ENCODE peak calls at places on chromosome 14, in eight cellular contexts. One of them, this sample, is unnamed.

GRCh38 chr14:99570542-99571302 is 33.3 kb downstream of the CCDC85C start:
- DNase-seq in endothelial cell of umbilical vein: no peak
- DNase-seq in K562: no peak
- DNase-seq in HepG2: no peak
- DNase-seq in GM23338: peak
- DNase-seq in H1: no peak
- DNase-seq in GM12878: no peak
- DNase-seq in HCT116: no peak
- DNase-seq in this sample: no peak

GRCh38 chr14:65854215-65854614 is 441.7 kb downstream of the FUT8 start:
- DNase-seq in GM12878: no peak
- DNase-seq in endothelial cell of umbilical vein: no peak
- DNase-seq in HepG2: no peak
- DNase-seq in H1: no peak
- DNase-seq in HCT116: no peak
- DNase-seq in GM23338: no peak
- DNase-seq in K562: no peak
- DNase-seq in this sample: no peak

GRCh38 chr14:68172664-68173063 is 353.1 kb downstream of the RAD51B start:
- DNase-seq in endothelial cell of umbilical vein: peak
- DNase-seq in K562: no peak
- DNase-seq in GM23338: no peak
- DNase-seq in HCT116: peak
- DNase-seq in GM12878: peak
- DNase-seq in HepG2: peak
- DNase-seq in H1: no peak
- DNase-seq in this sample: no peak

GRCh38 chr14:99654235-99655000 is 9.5 kb downstream of the HHIPL1 start:
- DNase-seq in HepG2: no peak
- DNase-seq in HCT116: no peak
- DNase-seq in endothelial cell of umbilical vein: no peak
- DNase-seq in H1: no peak
- DNase-seq in GM12878: no peak
- DNase-seq in GM23338: peak
- DNase-seq in K562: no peak
- DNase-seq in this sample: no peak

GRCh38 chr14:24674204-24674970 is 40.4 kb upstream of the GZMB start:
- DNase-seq in HepG2: no peak
- DNase-seq in HCT116: no peak
- DNase-seq in K562: no peak
- DNase-seq in endothelial cell of umbilical vein: no peak
- DNase-seq in GM12878: no peak
- DNase-seq in H1: no peak
- DNase-seq in GM23338: no peak
- DNase-seq in this sample: no peak

GRCh38 chr14:42229976-42230375 is 623.3 kb downstream of the LRFN5 start:
- DNase-seq in HepG2: no peak
- DNase-seq in endothelial cell of umbilical vein: no peak
- DNase-seq in GM12878: no peak
- DNase-seq in HCT116: no peak
- DNase-seq in GM23338: no peak
- DNase-seq in H1: no peak
- DNase-seq in K562: no peak
- DNase-seq in this sample: no peak

GRCh38 chr14:24775919-24776318 is 141.9 kb upstream of the GZMB start:
- DNase-seq in endothelial cell of umbilical vein: no peak
- DNase-seq in GM23338: peak
- DNase-seq in K562: peak
- DNase-seq in HepG2: no peak
- DNase-seq in HCT116: no peak
- DNase-seq in H1: no peak
- DNase-seq in GM12878: no peak
- DNase-seq in this sample: no peak

GRCh38 chr14:65239897-65240296 is 137.6 kb upstream of the MAX start:
- DNase-seq in HCT116: no peak
- DNase-seq in GM23338: no peak
- DNase-seq in endothelial cell of umbilical vein: no peak
- DNase-seq in GM12878: no peak
- DNase-seq in H1: no peak
- DNase-seq in HepG2: no peak
- DNase-seq in K562: no peak
- DNase-seq in this sample: no peak

GRCh38 chr14:51478241-51478640 is 173.5 kb upstream of the FRMD6 start:
- DNase-seq in GM23338: no peak
- DNase-seq in HCT116: no peak
- DNase-seq in endothelial cell of umbilical vein: no peak
- DNase-seq in GM12878: no peak
- DNase-seq in H1: no peak
- DNase-seq in HepG2: no peak
- DNase-seq in K562: no peak
- DNase-seq in this sample: no peak

GRCh38 chr14:63474844-63475243 is 68.3 kb downstream of the PPP2R5E start:
- DNase-seq in GM23338: no peak
- DNase-seq in GM12878: no peak
- DNase-seq in H1: no peak
- DNase-seq in K562: peak
- DNase-seq in HCT116: no peak
- DNase-seq in HepG2: no peak
- DNase-seq in endothelial cell of umbilical vein: no peak
- DNase-seq in this sample: no peak

GRCh38 chr14:25381498-25381897 is 331.6 kb upstream of the STXBP6 start:
- DNase-seq in H1: no peak
- DNase-seq in K562: no peak
- DNase-seq in endothelial cell of umbilical vein: peak
- DNase-seq in HepG2: peak
- DNase-seq in GM12878: no peak
- DNase-seq in GM23338: peak
- DNase-seq in HCT116: no peak
- DNase-seq in this sample: no peak

GRCh38 chr14:32662234-32662633 is 276.4 kb upstream of the NPAS3 start:
- DNase-seq in K562: no peak
- DNase-seq in GM23338: no peak
- DNase-seq in H1: no peak
- DNase-seq in HepG2: no peak
- DNase-seq in GM12878: no peak
- DNase-seq in endothelial cell of umbilical vein: no peak
- DNase-seq in HCT116: no peak
- DNase-seq in this sample: no peak

GRCh38 chr14:66105819-66106218 is 380.4 kb upstream of the CCDC196 start:
- DNase-seq in GM23338: no peak
- DNase-seq in K562: no peak
- DNase-seq in H1: no peak
- DNase-seq in endothelial cell of umbilical vein: peak
- DNase-seq in GM12878: no peak
- DNase-seq in HCT116: no peak
- DNase-seq in HepG2: no peak
- DNase-seq in this sample: no peak

GRCh38 chr14:54976316-54976715 is 50.6 kb downstream of the WDHD1 start:
- DNase-seq in K562: no peak
- DNase-seq in HCT116: no peak
- DNase-seq in GM23338: no peak
- DNase-seq in H1: no peak
- DNase-seq in endothelial cell of umbilical vein: peak
- DNase-seq in HepG2: no peak
- DNase-seq in GM12878: no peak
- DNase-seq in this sample: no peak

GRCh38 chr14:32023540-32023939 is 53.6 kb upstream of the ARHGAP5 start:
- DNase-seq in endothelial cell of umbilical vein: no peak
- DNase-seq in HCT116: no peak
- DNase-seq in HepG2: no peak
- DNase-seq in GM12878: no peak
- DNase-seq in GM23338: no peak
- DNase-seq in K562: no peak
- DNase-seq in H1: no peak
- DNase-seq in this sample: no peak

GRCh38 chr14:33441633-33442032 is 503.0 kb downstream of the NPAS3 start:
- DNase-seq in GM23338: no peak
- DNase-seq in HCT116: no peak
- DNase-seq in endothelial cell of umbilical vein: no peak
- DNase-seq in H1: no peak
- DNase-seq in GM12878: no peak
- DNase-seq in K562: no peak
- DNase-seq in HepG2: no peak
- DNase-seq in this sample: no peak

DNA sequence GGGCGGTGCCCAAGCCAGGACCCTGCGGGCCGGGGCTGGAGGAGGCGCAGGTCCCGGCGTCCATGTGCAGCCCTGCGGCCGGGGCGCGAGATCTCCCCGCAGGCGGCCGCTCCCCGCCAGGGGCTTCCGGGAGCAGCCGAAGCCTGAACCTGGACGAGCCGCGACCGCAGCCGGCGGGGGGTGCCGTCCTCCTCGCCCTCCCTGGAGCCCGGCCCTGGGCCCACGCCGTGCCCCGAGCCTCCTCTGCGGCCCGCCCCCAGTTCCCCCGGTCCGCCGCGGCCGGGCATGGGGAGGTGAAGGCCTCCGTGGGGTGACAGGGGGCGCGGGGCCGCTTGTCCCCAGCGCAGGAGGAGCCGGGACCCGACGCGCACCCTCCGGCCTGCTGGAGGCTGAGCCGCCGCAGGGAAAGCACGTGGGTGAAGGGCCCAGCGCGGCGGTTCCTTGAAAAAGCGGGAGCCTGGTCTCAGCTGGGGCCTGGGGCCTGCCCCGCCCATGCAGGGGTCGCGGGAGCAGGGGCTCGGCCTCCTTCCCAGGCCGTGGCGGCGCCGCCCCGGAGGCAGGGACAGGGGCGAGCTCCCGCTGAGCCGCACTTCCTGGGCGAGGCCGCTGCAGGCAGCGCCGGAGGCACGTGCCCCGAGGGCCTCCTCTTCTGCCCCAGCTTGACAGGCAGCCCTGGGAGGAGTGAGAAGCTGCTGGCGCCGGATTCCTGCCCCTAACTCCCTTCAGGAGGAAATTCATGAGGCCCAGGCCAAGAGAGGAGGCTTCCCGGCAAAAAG is 55.6 kb upstream of the PPP2R5C start:
- DNase-seq in HepG2: no peak
- DNase-seq in GM12878: no peak
- DNase-seq in K562: no peak
- DNase-seq in HCT116: no peak
- DNase-seq in GM23338: peak
- DNase-seq in endothelial cell of umbilical vein: no peak
- DNase-seq in H1: peak
- DNase-seq in this sample: no peak
- TF ChIP-seq EZH2 in HepG2: no peak
- TF ChIP-seq EZH2 in GM12878: no peak
- TF ChIP-seq EZH2 in K562: no peak
- TF ChIP-seq EZH2 in HCT116: no peak
- TF ChIP-seq EZH2 in GM23338: no peak
- TF ChIP-seq EZH2 in endothelial cell of umbilical vein: peak
- TF ChIP-seq EZH2 in H1: peak
- TF ChIP-seq EZH2 in this sample: no peak

GRCh38 chr14:59585891-59586554 is 9.4 kb upstream of the CCDC175 start:
- DNase-seq in GM23338: no peak
- DNase-seq in H1: no peak
- DNase-seq in endothelial cell of umbilical vein: peak
- DNase-seq in HepG2: no peak
- DNase-seq in K562: no peak
- DNase-seq in GM12878: no peak
- DNase-seq in HCT116: no peak
- DNase-seq in this sample: peak
- TF ChIP-seq POLR2AphosphoS5 in GM23338: no peak
- TF ChIP-seq POLR2AphosphoS5 in H1: no peak
- TF ChIP-seq POLR2AphosphoS5 in endothelial cell of umbilical vein: no peak
- TF ChIP-seq POLR2AphosphoS5 in HepG2: no peak
- TF ChIP-seq POLR2AphosphoS5 in K562: no peak
- TF ChIP-seq POLR2AphosphoS5 in GM12878: no peak
- TF ChIP-seq POLR2AphosphoS5 in HCT116: no peak
- TF ChIP-seq POLR2AphosphoS5 in this sample: peak

DNA sequence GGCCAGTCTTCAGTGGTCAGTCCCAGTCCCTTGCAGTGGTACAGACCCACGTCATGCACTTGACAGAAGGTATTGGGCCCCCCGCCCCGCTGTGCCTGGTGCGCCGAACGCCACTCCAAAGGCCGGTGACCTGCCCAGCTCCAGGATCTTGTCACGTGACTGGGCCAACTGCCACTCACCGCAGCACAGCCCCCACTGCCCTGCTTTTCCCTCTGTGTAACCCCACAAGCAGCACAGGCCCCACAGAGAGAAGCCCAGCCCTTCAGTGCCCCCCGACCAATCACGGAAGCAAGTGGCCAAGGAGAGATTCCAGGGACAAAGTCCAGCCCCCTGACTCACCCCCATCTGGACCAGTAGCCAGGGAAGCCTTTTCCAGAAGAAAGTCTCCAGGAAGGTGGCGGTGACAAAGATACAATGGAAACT is 498 bp downstream of the GPR132 start:
- DNase-seq in HepG2: peak
- DNase-seq in HCT116: no peak
- DNase-seq in endothelial cell of umbilical vein: no peak
- DNase-seq in K562: peak
- DNase-seq in GM23338: no peak
- DNase-seq in H1: no peak
- DNase-seq in GM12878: no peak
- DNase-seq in this sample: no peak
- H3K4me3 ChIP-seq in HepG2: no peak
- H3K4me3 ChIP-seq in HCT116: no peak
- H3K4me3 ChIP-seq in endothelial cell of umbilical vein: no peak
- H3K4me3 ChIP-seq in K562: no peak
- H3K4me3 ChIP-seq in GM23338: no peak
- H3K4me3 ChIP-seq in H1: no peak
- H3K4me3 ChIP-seq in GM12878: peak
- H3K4me3 ChIP-seq in this sample: no peak

DNA sequence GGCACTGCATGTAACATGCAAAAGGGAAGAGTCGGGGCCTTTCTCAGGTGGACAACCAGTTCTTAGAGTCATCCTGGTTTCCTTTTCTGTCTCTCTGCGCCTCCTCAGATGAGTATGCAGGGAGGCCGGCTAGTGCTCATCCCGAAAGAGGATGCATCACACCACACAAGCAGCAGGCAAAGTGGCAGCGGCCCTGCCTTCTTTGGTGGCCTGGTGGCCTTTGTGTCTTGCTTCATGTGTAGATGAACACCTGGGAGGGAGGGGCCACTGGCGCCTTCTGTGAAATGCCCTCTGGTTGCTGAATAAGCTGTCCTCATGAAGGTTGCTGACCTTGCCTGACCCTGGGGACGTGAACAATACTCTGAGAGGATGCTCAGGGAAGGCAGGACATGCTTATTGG is 18.0 kb downstream of the SLC24A4 start:
- DNase-seq in HepG2: no peak
- DNase-seq in GM12878: no peak
- DNase-seq in H1: no peak
- DNase-seq in K562: no peak
- DNase-seq in GM23338: no peak
- DNase-seq in endothelial cell of umbilical vein: no peak
- DNase-seq in HCT116: no peak
- DNase-seq in this sample: no peak
- TF ChIP-seq EZH2 in HepG2: no peak
- TF ChIP-seq EZH2 in GM12878: no peak
- TF ChIP-seq EZH2 in H1: no peak
- TF ChIP-seq EZH2 in K562: no peak
- TF ChIP-seq EZH2 in GM23338: no peak
- TF ChIP-seq EZH2 in endothelial cell of umbilical vein: no peak
- TF ChIP-seq EZH2 in HCT116: no peak
- TF ChIP-seq EZH2 in this sample: no peak